ENCODE peak calls at places on chromosomes 6 and 20, in eight cellular contexts. K is HL-60, P is adrenal gland, F is GM06990, T is cardiac muscle cell, S is SJSA1, Z is fibroblast of the aortic adventitia, D is AG04449. Y is an unnamed sample.

GRCh38 chr6:34484899-34485298 is 19.0 kb downstream of the PACSIN1 start:
- DNase-seq in K (peak; percentile 39), P (no peak), F (peak; percentile 49), T (no peak), S (no peak), Z (no peak), D (no peak), Y (no peak)

GRCh38 chr6:4870821-4871494 is 94.8 kb downstream of the CDYL start:
- DNase-seq in K (no peak), P (no peak), F (no peak), T (no peak), S (peak; percentile 19), Z (no peak), D (no peak), Y (no peak)

GRCh38 chr6:159977242-159978214 is 8.6 kb downstream of the IGF2R start:
- DNase-seq in K (no peak), P (peak; percentile 74), F (no peak), T (peak; percentile 84), S (no peak), Z (peak; percentile 79), D (no peak), Y (no peak)

GRCh38 chr6:125918230-125918629 is 38.3 kb upstream of the HINT3 start:
- DNase-seq in K (no peak), P (no peak), F (no peak), T (no peak), S (no peak), Z (no peak), D (no peak), Y (no peak)

GRCh38 chr20:42779216-42779615 is 410.5 kb downstream of the PTPRT start:
- DNase-seq in K (no peak), P (no peak), F (no peak), T (no peak), S (no peak), Z (no peak), D (no peak), Y (no peak)

GRCh38 chr6:32785781-32786533 is 22.6 kb upstream of the HLA-DQB2 start:
- DNase-seq in K (peak; percentile 58), P (peak; percentile 44), F (no peak), T (peak; percentile 77), S (peak; percentile 33), Z (peak; percentile 63), D (no peak), Y (peak; percentile 59)

GRCh38 chr6:128821116-128821515 is 61.8 kb upstream of the LAMA2 start:
- DNase-seq in K (no peak), P (no peak), F (no peak), T (no peak), S (no peak), Z (peak; percentile 59), D (no peak), Y (no peak)

GRCh38 chr20:4135385-4136077 is 120.2 kb upstream of the RNF24 start:
- DNase-seq in K (no peak), P (peak; percentile 57), F (no peak), T (peak; percentile 98), S (peak; percentile 97), Z (peak; percentile 98), D (peak; percentile 96), Y (no peak)

GRCh38 chr20:45034436-45034835 is 66.5 kb downstream of the KCNS1 start:
- DNase-seq in K (no peak), P (no peak), F (no peak), T (no peak), S (no peak), Z (no peak), D (no peak), Y (no peak)

GRCh38 chr20:34983995-34984735 is 28.5 kb downstream of the MYH7B start:
- DNase-seq in K (no peak), P (no peak), F (no peak), T (no peak), S (no peak), Z (no peak), D (no peak), Y (peak; percentile 36)

GRCh38 chr6:168756009-168756634 is 315.1 kb downstream of the SMOC2 start:
- DNase-seq in K (no peak), P (no peak), F (no peak), T (peak; percentile 69), S (no peak), Z (peak; percentile 67), D (no peak), Y (no peak)

GRCh38 chr6:55082021-55082420 is 92.3 kb upstream of the HCRTR2 start:
- DNase-seq in K (no peak), P (no peak), F (no peak), T (no peak), S (no peak), Z (no peak), D (no peak), Y (no peak)

GRCh38 chr6:29759457-29759856 is 36.2 kb downstream of the HLA-F start:
- DNase-seq in K (no peak), P (no peak), F (no peak), T (no peak), S (no peak), Z (no peak), D (no peak), Y (no peak)

GRCh38 chr20:53083411-53083810 is 111.3 kb downstream of the TSHZ2 start:
- DNase-seq in K (no peak), P (no peak), F (no peak), T (no peak), S (no peak), Z (no peak), D (no peak), Y (no peak)

GRCh38 chr6:380234-381218 is 11.0 kb upstream of the IRF4 start:
- DNase-seq in K (no peak), P (no peak), F (no peak), T (no peak), S (no peak), Z (no peak), D (no peak), Y (no peak)

GRCh38 chr6:9388596-9388995 is 953.3 kb upstream of the SLC35B3 start:
- DNase-seq in K (no peak), P (no peak), F (no peak), T (no peak), S (no peak), Z (no peak), D (no peak), Y (no peak)

GRCh38 chr6:36827261-36828079 is 11.8 kb downstream of the CPNE5 start:
- DNase-seq in K (peak; percentile 67), P (peak; percentile 63), F (no peak), T (peak; percentile 96), S (peak; percentile 75), Z (peak; percentile 82), D (no peak), Y (no peak)

GRCh38 chr6:31460361-31461025 is 37.5 kb upstream of the MICB start:
- DNase-seq in K (no peak), P (no peak), F (no peak), T (no peak), S (no peak), Z (no peak), D (no peak), Y (no peak)

GRCh38 chr20:21189761-21190523 is 64.1 kb downstream of the KIZ start:
- DNase-seq in K (no peak), P (no peak), F (no peak), T (no peak), S (peak; percentile 76), Z (no peak), D (no peak), Y (peak; percentile 80)

DNA sequence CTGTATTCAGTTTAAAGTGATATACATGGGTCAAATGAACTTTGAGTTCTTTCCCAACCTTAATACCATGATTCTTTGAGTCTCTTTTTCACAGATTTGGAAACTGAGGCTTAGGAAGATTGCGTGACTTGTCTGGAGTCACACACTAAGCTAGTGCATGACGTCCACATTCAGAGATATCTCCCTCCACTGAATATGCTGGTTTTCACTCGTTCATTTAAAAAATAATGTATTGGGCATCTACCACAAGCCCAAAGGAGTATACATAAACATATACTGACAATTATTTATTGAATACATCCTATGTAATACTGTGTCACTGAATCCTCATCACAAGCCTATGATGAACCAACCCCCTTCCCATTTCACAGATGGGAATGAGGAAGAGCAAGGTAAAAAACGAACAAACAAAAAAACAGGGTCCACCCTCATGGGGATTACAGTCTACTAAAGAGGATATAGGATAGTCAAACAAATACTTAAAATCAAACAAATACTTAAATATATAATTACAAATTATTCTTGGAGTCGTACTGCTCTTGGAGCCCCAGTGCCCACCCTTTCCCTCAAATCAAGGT is 611 bp upstream of the TM9SF4 start:
- DNase-seq in K (no peak), P (no peak), F (no peak), T (no peak), S (no peak), Z (no peak), D (no peak), Y (no peak)
- H3K4me3 ChIP-seq in K (no peak overlapping the region), P (no peak overlapping the region), F (no peak overlapping the region), T (peak overlapping the region; percentile 68), S (peak overlapping the region; percentile 74), Z (no peak overlapping the region), D (no peak overlapping the region), Y (peak overlapping the region; percentile 97)

GRCh38 chr6:45419574-45420082 is 41.9 kb upstream of the SUPT3H start:
- DNase-seq in K (peak; percentile 85), P (peak; percentile 57), F (no peak), T (peak; percentile 72), S (peak; percentile 66), Z (no peak), D (no peak), Y (peak; percentile 74)
- H3K4me3 ChIP-seq in K (peak overlapping the region; percentile 38), P (no peak overlapping the region), F (no peak overlapping the region), T (peak overlapping the region; percentile 18), S (peak overlapping the region; percentile 87), Z (peak overlapping the region; percentile 96), D (peak overlapping the region; percentile 96), Y (no peak overlapping the region)

GRCh38 chr6:22308939-22309338 is 12.1 kb upstream of the PRL start:
- DNase-seq in K (no peak), P (no peak), F (no peak), T (no peak), S (no peak), Z (no peak), D (no peak), Y (no peak)

GRCh38 chr6:22302828-22303227 is 6.0 kb upstream of the PRL start:
- DNase-seq in K (peak; percentile 75), P (no peak), F (no peak), T (no peak), S (no peak), Z (no peak), D (no peak), Y (no peak)

DNA sequence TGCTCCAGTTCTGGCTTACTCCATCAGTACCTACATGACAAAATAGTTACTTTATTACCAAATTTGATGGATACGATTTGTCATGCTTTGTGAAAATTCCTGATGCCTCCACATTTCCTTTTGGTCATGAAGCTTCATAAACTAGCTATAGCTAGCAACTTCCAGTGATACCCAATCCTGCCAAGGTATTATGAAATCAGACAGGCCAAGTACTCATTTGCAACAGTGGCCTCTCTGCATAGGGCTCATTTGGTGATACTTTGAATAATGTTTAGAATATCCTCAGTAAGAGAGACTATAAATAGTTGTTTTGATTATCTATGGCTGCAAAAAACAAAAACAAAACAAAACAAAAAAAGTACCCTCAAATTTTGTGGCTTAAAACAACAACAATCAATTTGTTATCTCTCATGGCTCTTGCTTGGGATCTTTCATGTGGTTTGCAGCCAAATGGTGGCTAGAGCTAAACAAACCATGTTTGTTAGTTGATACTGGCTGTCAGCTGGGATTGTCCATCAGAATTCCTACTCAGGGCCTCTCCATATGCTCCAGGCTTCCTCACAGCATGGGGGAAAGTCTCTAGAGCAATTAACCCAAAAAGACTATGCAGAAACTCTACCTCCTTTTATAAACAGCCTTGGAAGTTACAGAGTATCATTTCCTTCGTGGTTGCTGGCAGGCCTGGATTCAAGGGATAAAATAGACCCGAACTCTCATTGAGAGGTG is 10.1 kb upstream of the PRL start:
- DNase-seq in K (no peak), P (no peak), F (no peak), T (peak; percentile 16), S (no peak), Z (no peak), D (no peak), Y (no peak)
- H3K4me3 ChIP-seq in K (no peak overlapping the region), P (no peak overlapping the region), F (no peak overlapping the region), T (no peak overlapping the region), S (no peak overlapping the region), Z (no peak overlapping the region), D (no peak overlapping the region), Y (no peak overlapping the region)

GRCh38 chr6:44001318-44001868 is 125.9 kb downstream of the MRPL14 start:
- DNase-seq in K (no peak), P (no peak), F (peak; percentile 66), T (peak; percentile 44), S (no peak), Z (no peak), D (no peak), Y (peak; percentile 48)
- H3K4me3 ChIP-seq in K (no peak overlapping the region), P (no peak overlapping the region), F (peak overlapping the region; percentile 43), T (no peak overlapping the region), S (no peak overlapping the region), Z (no peak overlapping the region), D (no peak overlapping the region), Y (no peak overlapping the region)